ENCODE peak calls at places on chromosomes 5 and 9, in ten cellular contexts. O is upper lobe of right lung, H is astrocyte, Y is cardiac fibroblast, I is Peyer's patch, W is GM12865, A is psoas muscle, X is IMR-90, M is lung, V is NT2/D1. U is an unnamed sample.

GRCh38 chr9:107422189-107422802 is 67.3 kb downstream of the KLF4 start:
- DNase-seq in O (peak; percentile 84), H (peak; percentile 15), Y (peak; percentile 81), I (peak; percentile 79), W (peak; percentile 64), A (peak; percentile 63), X (peak; percentile 51), M (peak; percentile 75), V (peak; percentile 88), U (peak; percentile 75)

GRCh38 chr9:105245720-105246161 is 1.3 kb downstream of the SLC44A1 start:
- DNase-seq in O (no peak), H (no peak), Y (no peak), I (no peak), W (no peak), A (no peak), X (no peak), M (no peak), V (no peak), U (no peak)

GRCh38 chr5:6581090-6581489 is 51.8 kb downstream of the NSUN2 start:
- DNase-seq in O (no peak), H (peak; percentile 46), Y (no peak), I (no peak), W (no peak), A (no peak), X (no peak), M (no peak), V (no peak), U (no peak)

GRCh38 chr5:125897068-125897467 is 526.1 kb upstream of the GRAMD2B start:
- DNase-seq in O (no peak), H (no peak), Y (no peak), I (no peak), W (no peak), A (no peak), X (no peak), M (no peak), V (no peak), U (no peak)

GRCh38 chr9:12815895-12816294 is 41.1 kb downstream of the LURAP1L start:
- DNase-seq in O (no peak), H (no peak), Y (peak; percentile 54), I (no peak), W (no peak), A (no peak), X (peak; percentile 74), M (no peak), V (no peak), U (peak; percentile 58)

GRCh38 chr5:31273631-31274378 is 80.3 kb downstream of the CDH6 start:
- DNase-seq in O (no peak), H (no peak), Y (peak; percentile 5), I (no peak), W (peak; percentile 5), A (no peak), X (no peak), M (no peak), V (no peak), U (no peak)

GRCh38 chr5:123549256-123549904 is 37.4 kb downstream of the CSNK1G3 start:
- DNase-seq in O (no peak), H (no peak), Y (no peak), I (peak; percentile 75), W (peak; percentile 91), A (no peak), X (no peak), M (no peak), V (no peak), U (no peak)

GRCh38 chr5:172714491-172715420 is 56.2 kb downstream of the DUSP1 start:
- DNase-seq in O (peak; percentile 90), H (peak; percentile 33), Y (peak; percentile 89), I (peak; percentile 90), W (peak; percentile 73), A (peak; percentile 81), X (peak; percentile 61), M (peak; percentile 79), V (no peak), U (peak; percentile 78)

GRCh38 chr9:34500623-34501267 is 22.0 kb downstream of the ENHO start:
- DNase-seq in O (no peak), H (no peak), Y (peak; percentile 47), I (peak; percentile 85), W (peak; percentile 70), A (peak; percentile 33), X (peak; percentile 19), M (peak; percentile 70), V (no peak), U (peak; percentile 74)

GRCh38 chr5:83249156-83249555 is 171.8 kb downstream of the XRCC4 start:
- DNase-seq in O (no peak), H (no peak), Y (no peak), I (no peak), W (no peak), A (no peak), X (no peak), M (no peak), V (no peak), U (no peak)

GRCh38 chr5:90878549-90879196 is 320.1 kb downstream of the ADGRV1 start:
- DNase-seq in O (no peak), H (peak; percentile 71), Y (peak; percentile 79), I (no peak), W (no peak), A (no peak), X (peak; percentile 34), M (peak; percentile 55), V (no peak), U (peak; percentile 59)

GRCh38 chr5:151228986-151229385 is 5.1 kb upstream of the CCDC69 start:
- DNase-seq in O (no peak), H (no peak), Y (no peak), I (no peak), W (no peak), A (no peak), X (no peak), M (no peak), V (no peak), U (no peak)

GRCh38 chr5:116702776-116703175 is 128.2 kb upstream of the SEMA6A start:
- DNase-seq in O (no peak), H (no peak), Y (no peak), I (no peak), W (peak; percentile 53), A (no peak), X (no peak), M (no peak), V (no peak), U (no peak)

GRCh38 chr5:10352404-10353240 is 873 bp upstream of the MARCHF6 start:
- DNase-seq in O (no peak), H (peak; percentile 69), Y (no peak), I (no peak), W (no peak), A (no peak), X (peak; percentile 52), M (no peak), V (no peak), U (peak; percentile 54)

GRCh38 chr9:121703014-121703734 is 51.7 kb downstream of the DAB2IP start:
- DNase-seq in O (no peak), H (no peak), Y (no peak), I (no peak), W (no peak), A (no peak), X (no peak), M (no peak), V (no peak), U (no peak)
- H3K4me3 ChIP-seq in O (no peak overlapping the region), H (no peak overlapping the region), Y (no peak overlapping the region), I (no peak overlapping the region), W (no peak overlapping the region), A (no peak overlapping the region), X (no peak overlapping the region), M (no peak overlapping the region), V (no peak overlapping the region), U (no peak overlapping the region)

GRCh38 chr5:170632985-170633234 is 129.1 kb downstream of the KCNIP1 start:
- DNase-seq in O (peak; percentile 76), H (no peak), Y (no peak), I (peak; percentile 62), W (peak; percentile 32), A (peak; percentile 60), X (no peak), M (peak; percentile 57), V (no peak), U (peak; percentile 53)
- H3K4me3 ChIP-seq in O (peak overlapping the region; percentile 29), H (peak overlapping the region; percentile 37), Y (peak overlapping the region; percentile 21), I (no peak overlapping the region), W (no peak overlapping the region), A (peak overlapping the region; percentile 36), X (no peak overlapping the region), M (no peak overlapping the region), V (peak overlapping the region; percentile 53), U (peak overlapping the region; percentile 60)

DNA sequence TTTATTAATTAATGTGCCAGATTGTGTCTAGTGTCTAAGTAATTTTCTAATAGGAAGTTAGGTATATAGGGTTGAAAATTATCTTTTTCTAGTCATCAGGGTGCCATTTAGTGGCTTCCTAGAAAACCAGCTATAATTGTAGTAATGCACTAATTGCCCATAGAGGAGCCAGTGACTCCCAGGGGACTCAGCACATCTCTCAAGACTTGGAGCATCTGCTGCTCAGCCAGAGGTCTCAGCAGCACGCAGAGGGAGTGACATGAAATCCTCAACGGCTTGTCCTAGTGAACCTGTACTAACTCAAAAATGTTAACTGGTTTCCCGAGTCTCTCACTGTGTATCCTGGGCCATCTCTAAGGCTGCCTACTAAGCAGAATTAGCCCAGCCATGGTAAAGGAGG is 78.2 kb upstream of the MAN2A1 start:
- DNase-seq in O (no peak), H (no peak), Y (no peak), I (no peak), W (no peak), A (no peak), X (no peak), M (no peak), V (no peak), U (no peak)
- H3K4me3 ChIP-seq in O (no peak overlapping the region), H (no peak overlapping the region), Y (no peak overlapping the region), I (no peak overlapping the region), W (no peak overlapping the region), A (no peak overlapping the region), X (no peak overlapping the region), M (no peak overlapping the region), V (no peak overlapping the region), U (no peak overlapping the region)

DNA sequence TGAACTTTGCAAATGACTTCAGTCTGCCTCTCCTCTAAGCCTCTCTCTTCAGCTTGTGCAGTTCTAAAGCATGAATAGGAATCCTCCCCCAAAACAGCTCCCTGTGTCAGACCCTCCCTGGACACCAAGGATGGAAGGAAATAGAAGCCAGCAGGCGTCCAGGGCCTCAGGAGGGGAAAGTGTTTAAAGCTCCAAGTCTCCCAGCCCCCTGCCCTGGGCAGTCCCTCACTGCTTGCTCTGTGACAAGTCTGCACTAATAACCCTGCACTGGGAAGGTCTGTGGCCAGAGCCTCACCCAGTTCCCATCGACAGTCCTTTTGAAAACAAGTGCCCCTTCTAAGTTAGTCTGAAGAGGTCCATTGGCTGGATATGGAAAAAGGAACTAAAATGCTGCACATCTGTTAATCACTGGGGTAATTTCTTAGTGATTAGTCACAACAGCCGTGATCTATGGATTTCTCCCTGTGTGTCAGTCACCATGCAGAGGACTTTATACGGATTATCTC is 195.2 kb downstream of the FBXL7 start:
- DNase-seq in O (no peak), H (peak; percentile 69), Y (peak; percentile 21), I (no peak), W (no peak), A (no peak), X (peak; percentile 50), M (no peak), V (no peak), U (no peak)
- H3K4me3 ChIP-seq in O (no peak overlapping the region), H (no peak overlapping the region), Y (no peak overlapping the region), I (no peak overlapping the region), W (no peak overlapping the region), A (no peak overlapping the region), X (no peak overlapping the region), M (no peak overlapping the region), V (no peak overlapping the region), U (no peak overlapping the region)